ENCODE peak calls at places on chromosomes 12 and 14, in ten cellular contexts. One of them, this sample, is unnamed.

GRCh38 chr12:112906712-112907414 is at the start of gene OAS1:
- DNase-seq in fibroblast of the aortic adventitia: peak
- DNase-seq in cardiac muscle cell: peak
- DNase-seq in MCF 10A: peak
- DNase-seq in neural progenitor cell: peak
- DNase-seq in HFFc6: no peak
- DNase-seq in lower lobe of right lung: no peak
- DNase-seq in GM12864: peak
- DNase-seq in H9: no peak
- DNase-seq in body of pancreas: peak
- DNase-seq in this sample: peak

GRCh38 chr12:118429703-118430383 is 53.5 kb downstream of the SUDS3 start:
- DNase-seq in fibroblast of the aortic adventitia: no peak
- DNase-seq in cardiac muscle cell: no peak
- DNase-seq in MCF 10A: no peak
- DNase-seq in neural progenitor cell: no peak
- DNase-seq in HFFc6: no peak
- DNase-seq in lower lobe of right lung: peak
- DNase-seq in GM12864: no peak
- DNase-seq in H9: no peak
- DNase-seq in body of pancreas: no peak
- DNase-seq in this sample: no peak

GRCh38 chr12:116053479-116054195 is 223.9 kb downstream of the MED13L start:
- DNase-seq in fibroblast of the aortic adventitia: peak
- DNase-seq in cardiac muscle cell: no peak
- DNase-seq in MCF 10A: peak
- DNase-seq in neural progenitor cell: no peak
- DNase-seq in HFFc6: peak
- DNase-seq in lower lobe of right lung: no peak
- DNase-seq in GM12864: no peak
- DNase-seq in H9: no peak
- DNase-seq in body of pancreas: peak
- DNase-seq in this sample: no peak

GRCh38 chr12:10305411-10305810 is 2.3 kb upstream of the KLRD1 start:
- DNase-seq in fibroblast of the aortic adventitia: no peak
- DNase-seq in cardiac muscle cell: no peak
- DNase-seq in MCF 10A: peak
- DNase-seq in neural progenitor cell: no peak
- DNase-seq in HFFc6: no peak
- DNase-seq in lower lobe of right lung: no peak
- DNase-seq in GM12864: no peak
- DNase-seq in H9: no peak
- DNase-seq in body of pancreas: no peak
- DNase-seq in this sample: no peak

GRCh38 chr12:24861751-24862575 is 86.9 kb downstream of the BCAT1 start:
- DNase-seq in fibroblast of the aortic adventitia: peak
- DNase-seq in cardiac muscle cell: no peak
- DNase-seq in MCF 10A: no peak
- DNase-seq in neural progenitor cell: no peak
- DNase-seq in HFFc6: peak
- DNase-seq in lower lobe of right lung: no peak
- DNase-seq in GM12864: peak
- DNase-seq in H9: no peak
- DNase-seq in body of pancreas: peak
- DNase-seq in this sample: peak

GRCh38 chr14:52068741-52069616 is at the start of gene NID2:
- DNase-seq in fibroblast of the aortic adventitia: peak
- DNase-seq in cardiac muscle cell: peak
- DNase-seq in MCF 10A: no peak
- DNase-seq in neural progenitor cell: peak
- DNase-seq in HFFc6: peak
- DNase-seq in lower lobe of right lung: peak
- DNase-seq in GM12864: no peak
- DNase-seq in H9: peak
- DNase-seq in body of pancreas: peak
- DNase-seq in this sample: no peak

GRCh38 chr14:77607741-77608302 is 8.6 kb downstream of the SPTLC2 start:
- DNase-seq in fibroblast of the aortic adventitia: no peak
- DNase-seq in cardiac muscle cell: no peak
- DNase-seq in MCF 10A: no peak
- DNase-seq in neural progenitor cell: peak
- DNase-seq in HFFc6: no peak
- DNase-seq in lower lobe of right lung: no peak
- DNase-seq in GM12864: no peak
- DNase-seq in H9: peak
- DNase-seq in body of pancreas: no peak
- DNase-seq in this sample: no peak

GRCh38 chr12:30795660-30796507 is 41.1 kb upstream of the CAPRIN2 start:
- DNase-seq in fibroblast of the aortic adventitia: peak
- DNase-seq in cardiac muscle cell: peak
- DNase-seq in MCF 10A: peak
- DNase-seq in neural progenitor cell: peak
- DNase-seq in HFFc6: peak
- DNase-seq in lower lobe of right lung: peak
- DNase-seq in GM12864: no peak
- DNase-seq in H9: peak
- DNase-seq in body of pancreas: peak
- DNase-seq in this sample: peak

GRCh38 chr12:102685172-102685571 is 204.8 kb upstream of the IGF1 start:
- DNase-seq in fibroblast of the aortic adventitia: no peak
- DNase-seq in cardiac muscle cell: no peak
- DNase-seq in MCF 10A: no peak
- DNase-seq in neural progenitor cell: no peak
- DNase-seq in HFFc6: no peak
- DNase-seq in lower lobe of right lung: no peak
- DNase-seq in GM12864: no peak
- DNase-seq in H9: no peak
- DNase-seq in body of pancreas: no peak
- DNase-seq in this sample: no peak

GRCh38 chr12:24854908-24855307 is 94.0 kb downstream of the BCAT1 start:
- DNase-seq in fibroblast of the aortic adventitia: no peak
- DNase-seq in cardiac muscle cell: no peak
- DNase-seq in MCF 10A: no peak
- DNase-seq in neural progenitor cell: no peak
- DNase-seq in HFFc6: peak
- DNase-seq in lower lobe of right lung: no peak
- DNase-seq in GM12864: no peak
- DNase-seq in H9: no peak
- DNase-seq in body of pancreas: no peak
- DNase-seq in this sample: no peak

GRCh38 chr14:23006544-23007419 is 3.2 kb downstream of the C14orf93 start:
- DNase-seq in fibroblast of the aortic adventitia: peak
- DNase-seq in cardiac muscle cell: peak
- DNase-seq in MCF 10A: peak
- DNase-seq in neural progenitor cell: peak
- DNase-seq in HFFc6: peak
- DNase-seq in lower lobe of right lung: peak
- DNase-seq in GM12864: peak
- DNase-seq in H9: peak
- DNase-seq in body of pancreas: peak
- DNase-seq in this sample: peak

GRCh38 chr14:100307215-100308111 is 1.2 kb upstream of the SLC25A29 start:
- DNase-seq in fibroblast of the aortic adventitia: no peak
- DNase-seq in cardiac muscle cell: peak
- DNase-seq in MCF 10A: no peak
- DNase-seq in neural progenitor cell: peak
- DNase-seq in HFFc6: no peak
- DNase-seq in lower lobe of right lung: peak
- DNase-seq in GM12864: no peak
- DNase-seq in H9: no peak
- DNase-seq in body of pancreas: peak
- DNase-seq in this sample: no peak

GRCh38 chr14:91399868-91400640 is 17.6 kb downstream of the CCDC88C start:
- DNase-seq in fibroblast of the aortic adventitia: no peak
- DNase-seq in cardiac muscle cell: no peak
- DNase-seq in MCF 10A: no peak
- DNase-seq in neural progenitor cell: no peak
- DNase-seq in HFFc6: no peak
- DNase-seq in lower lobe of right lung: no peak
- DNase-seq in GM12864: no peak
- DNase-seq in H9: peak
- DNase-seq in body of pancreas: peak
- DNase-seq in this sample: no peak

GRCh38 chr12:44709166-44709565 is 166.9 kb downstream of the NELL2 start:
- DNase-seq in fibroblast of the aortic adventitia: no peak
- DNase-seq in cardiac muscle cell: no peak
- DNase-seq in MCF 10A: no peak
- DNase-seq in neural progenitor cell: no peak
- DNase-seq in HFFc6: no peak
- DNase-seq in lower lobe of right lung: no peak
- DNase-seq in GM12864: no peak
- DNase-seq in H9: no peak
- DNase-seq in body of pancreas: no peak
- DNase-seq in this sample: no peak

GRCh38 chr12:115710104-115710564 is 567.4 kb downstream of the MED13L start:
- DNase-seq in fibroblast of the aortic adventitia: peak
- DNase-seq in cardiac muscle cell: no peak
- DNase-seq in MCF 10A: peak
- DNase-seq in neural progenitor cell: no peak
- DNase-seq in HFFc6: peak
- DNase-seq in lower lobe of right lung: no peak
- DNase-seq in GM12864: no peak
- DNase-seq in H9: no peak
- DNase-seq in body of pancreas: peak
- DNase-seq in this sample: no peak

GRCh38 chr12:92444763-92445162 is 258.0 kb upstream of the PLEKHG7 start:
- DNase-seq in fibroblast of the aortic adventitia: no peak
- DNase-seq in cardiac muscle cell: no peak
- DNase-seq in MCF 10A: no peak
- DNase-seq in neural progenitor cell: no peak
- DNase-seq in HFFc6: no peak
- DNase-seq in lower lobe of right lung: no peak
- DNase-seq in GM12864: peak
- DNase-seq in H9: no peak
- DNase-seq in body of pancreas: no peak
- DNase-seq in this sample: no peak

GRCh38 chr12:105431537-105431936 is 101.0 kb downstream of the C12orf75 start:
- DNase-seq in fibroblast of the aortic adventitia: no peak
- DNase-seq in cardiac muscle cell: no peak
- DNase-seq in MCF 10A: no peak
- DNase-seq in neural progenitor cell: no peak
- DNase-seq in HFFc6: no peak
- DNase-seq in lower lobe of right lung: no peak
- DNase-seq in GM12864: no peak
- DNase-seq in H9: no peak
- DNase-seq in body of pancreas: no peak
- DNase-seq in this sample: no peak

GRCh38 chr12:15214851-15215601 is 6.2 kb downstream of the RERG start:
- DNase-seq in fibroblast of the aortic adventitia: no peak
- DNase-seq in cardiac muscle cell: no peak
- DNase-seq in MCF 10A: no peak
- DNase-seq in neural progenitor cell: no peak
- DNase-seq in HFFc6: no peak
- DNase-seq in lower lobe of right lung: no peak
- DNase-seq in GM12864: no peak
- DNase-seq in H9: no peak
- DNase-seq in body of pancreas: no peak
- DNase-seq in this sample: no peak

GRCh38 chr12:15216036-15216889 is 5.0 kb downstream of the RERG start:
- DNase-seq in fibroblast of the aortic adventitia: no peak
- DNase-seq in cardiac muscle cell: no peak
- DNase-seq in MCF 10A: peak
- DNase-seq in neural progenitor cell: no peak
- DNase-seq in HFFc6: no peak
- DNase-seq in lower lobe of right lung: no peak
- DNase-seq in GM12864: no peak
- DNase-seq in H9: no peak
- DNase-seq in body of pancreas: no peak
- DNase-seq in this sample: no peak

GRCh38 chr12:15208871-15209656 is 12.2 kb downstream of the RERG start:
- DNase-seq in fibroblast of the aortic adventitia: peak
- DNase-seq in cardiac muscle cell: no peak
- DNase-seq in MCF 10A: peak
- DNase-seq in neural progenitor cell: no peak
- DNase-seq in HFFc6: no peak
- DNase-seq in lower lobe of right lung: no peak
- DNase-seq in GM12864: no peak
- DNase-seq in H9: no peak
- DNase-seq in body of pancreas: no peak
- DNase-seq in this sample: no peak

GRCh38 chr12:15209782-15210181 is 11.4 kb downstream of the RERG start:
- DNase-seq in fibroblast of the aortic adventitia: peak
- DNase-seq in cardiac muscle cell: no peak
- DNase-seq in MCF 10A: peak
- DNase-seq in neural progenitor cell: no peak
- DNase-seq in HFFc6: peak
- DNase-seq in lower lobe of right lung: no peak
- DNase-seq in GM12864: no peak
- DNase-seq in H9: no peak
- DNase-seq in body of pancreas: no peak
- DNase-seq in this sample: peak

GRCh38 chr12:15212877-15213276 is 8.3 kb downstream of the RERG start:
- DNase-seq in fibroblast of the aortic adventitia: no peak
- DNase-seq in cardiac muscle cell: no peak
- DNase-seq in MCF 10A: no peak
- DNase-seq in neural progenitor cell: peak
- DNase-seq in HFFc6: no peak
- DNase-seq in lower lobe of right lung: no peak
- DNase-seq in GM12864: no peak
- DNase-seq in H9: no peak
- DNase-seq in body of pancreas: no peak
- DNase-seq in this sample: no peak
- TF ChIP-seq CTCF in fibroblast of the aortic adventitia: no peak
- TF ChIP-seq CTCF in cardiac muscle cell: no peak
- TF ChIP-seq CTCF in MCF 10A: no peak
- TF ChIP-seq CTCF in neural progenitor cell: no peak
- TF ChIP-seq CTCF in HFFc6: no peak
- TF ChIP-seq CTCF in lower lobe of right lung: no peak
- TF ChIP-seq CTCF in GM12864: no peak
- TF ChIP-seq CTCF in H9: no peak
- TF ChIP-seq CTCF in body of pancreas: no peak
- TF ChIP-seq CTCF in this sample: no peak

GRCh38 chr12:2624543-2625266 is 170.1 kb upstream of the FKBP4 start:
- DNase-seq in fibroblast of the aortic adventitia: peak
- DNase-seq in cardiac muscle cell: peak
- DNase-seq in MCF 10A: peak
- DNase-seq in neural progenitor cell: peak
- DNase-seq in HFFc6: peak
- DNase-seq in lower lobe of right lung: no peak
- DNase-seq in GM12864: no peak
- DNase-seq in H9: peak
- DNase-seq in body of pancreas: no peak
- DNase-seq in this sample: peak
- TF ChIP-seq CTCF in fibroblast of the aortic adventitia: peak
- TF ChIP-seq CTCF in cardiac muscle cell: peak
- TF ChIP-seq CTCF in MCF 10A: peak
- TF ChIP-seq CTCF in neural progenitor cell: peak
- TF ChIP-seq CTCF in HFFc6: peak
- TF ChIP-seq CTCF in lower lobe of right lung: no peak
- TF ChIP-seq CTCF in GM12864: peak
- TF ChIP-seq CTCF in H9: peak
- TF ChIP-seq CTCF in body of pancreas: no peak
- TF ChIP-seq CTCF in this sample: peak

GRCh38 chr14:53855574-53855973 is 101.1 kb downstream of the BMP4 start:
- DNase-seq in fibroblast of the aortic adventitia: no peak
- DNase-seq in cardiac muscle cell: no peak
- DNase-seq in MCF 10A: no peak
- DNase-seq in neural progenitor cell: no peak
- DNase-seq in HFFc6: no peak
- DNase-seq in lower lobe of right lung: no peak
- DNase-seq in GM12864: no peak
- DNase-seq in H9: no peak
- DNase-seq in body of pancreas: no peak
- DNase-seq in this sample: no peak
- TF ChIP-seq CTCF in fibroblast of the aortic adventitia: no peak
- TF ChIP-seq CTCF in cardiac muscle cell: no peak
- TF ChIP-seq CTCF in MCF 10A: no peak
- TF ChIP-seq CTCF in neural progenitor cell: no peak
- TF ChIP-seq CTCF in HFFc6: no peak
- TF ChIP-seq CTCF in lower lobe of right lung: no peak
- TF ChIP-seq CTCF in GM12864: no peak
- TF ChIP-seq CTCF in H9: no peak
- TF ChIP-seq CTCF in body of pancreas: no peak
- TF ChIP-seq CTCF in this sample: no peak

GRCh38 chr14:105540811-105541210 is 14.4 kb downstream of the TMEM121 start:
- DNase-seq in fibroblast of the aortic adventitia: no peak
- DNase-seq in cardiac muscle cell: no peak
- DNase-seq in MCF 10A: no peak
- DNase-seq in neural progenitor cell: no peak
- DNase-seq in HFFc6: no peak
- DNase-seq in lower lobe of right lung: no peak
- DNase-seq in GM12864: no peak
- DNase-seq in H9: no peak
- DNase-seq in body of pancreas: no peak
- DNase-seq in this sample: no peak
- TF ChIP-seq CTCF in fibroblast of the aortic adventitia: no peak
- TF ChIP-seq CTCF in cardiac muscle cell: no peak
- TF ChIP-seq CTCF in MCF 10A: no peak
- TF ChIP-seq CTCF in neural progenitor cell: no peak
- TF ChIP-seq CTCF in HFFc6: no peak
- TF ChIP-seq CTCF in lower lobe of right lung: no peak
- TF ChIP-seq CTCF in GM12864: no peak
- TF ChIP-seq CTCF in H9: no peak
- TF ChIP-seq CTCF in body of pancreas: no peak
- TF ChIP-seq CTCF in this sample: no peak